ENCODE peak calls at places on chromosomes 4 and X, in five cellular contexts. One of them, this sample, is unnamed.

GRCh38 chr4:124060261-124060918 is 652.1 kb downstream of the ANKRD50 start:
- DNase-seq in pancreas: no peak
- DNase-seq in cardiac fibroblast: peak
- DNase-seq in Peyer's patch: peak
- DNase-seq in uterus: peak
- DNase-seq in this sample: peak

GRCh38 chrX:134949271-134949670 is 41.5 kb upstream of the SMIM10 start:
- DNase-seq in pancreas: no peak
- DNase-seq in cardiac fibroblast: peak
- DNase-seq in Peyer's patch: no peak
- DNase-seq in uterus: no peak
- DNase-seq in this sample: no peak

GRCh38 chr4:76214269-76214628 is 625 bp upstream of the SCARB2 start:
- DNase-seq in pancreas: no peak
- DNase-seq in cardiac fibroblast: no peak
- DNase-seq in Peyer's patch: peak
- DNase-seq in uterus: no peak
- DNase-seq in this sample: peak

GRCh38 chr4:65083076-65083475 is 587.2 kb downstream of the EPHA5 start:
- DNase-seq in pancreas: no peak
- DNase-seq in cardiac fibroblast: peak
- DNase-seq in Peyer's patch: no peak
- DNase-seq in uterus: no peak
- DNase-seq in this sample: peak

GRCh38 chr4:100224160-100224559 is 33.9 kb upstream of the DDIT4L start:
- DNase-seq in pancreas: no peak
- DNase-seq in cardiac fibroblast: no peak
- DNase-seq in Peyer's patch: no peak
- DNase-seq in uterus: no peak
- DNase-seq in this sample: no peak

GRCh38 chrX:17030580-17031285 is 84.3 kb downstream of the REPS2 start:
- DNase-seq in pancreas: no peak
- DNase-seq in cardiac fibroblast: no peak
- DNase-seq in Peyer's patch: no peak
- DNase-seq in uterus: no peak
- DNase-seq in this sample: no peak

GRCh38 chrX:77788050-77788449 is 2.0 kb upstream of the ATRX start:
- DNase-seq in pancreas: no peak
- DNase-seq in cardiac fibroblast: peak
- DNase-seq in Peyer's patch: no peak
- DNase-seq in uterus: no peak
- DNase-seq in this sample: no peak

GRCh38 chrX:139933904-139934303 is 1.1 kb upstream of the ATP11C start:
- DNase-seq in pancreas: no peak
- DNase-seq in cardiac fibroblast: no peak
- DNase-seq in Peyer's patch: peak
- DNase-seq in uterus: no peak
- DNase-seq in this sample: no peak

GRCh38 chr4:82260632-82261031 is 113.2 kb downstream of the HNRNPD start:
- DNase-seq in pancreas: no peak
- DNase-seq in cardiac fibroblast: no peak
- DNase-seq in Peyer's patch: no peak
- DNase-seq in uterus: no peak
- DNase-seq in this sample: no peak

GRCh38 chrX:51728202-51728601 is 15.0 kb upstream of the GSPT2 start:
- DNase-seq in pancreas: no peak
- DNase-seq in cardiac fibroblast: no peak
- DNase-seq in Peyer's patch: no peak
- DNase-seq in uterus: no peak
- DNase-seq in this sample: no peak
- TF ChIP-seq CTCF in pancreas: no peak
- TF ChIP-seq CTCF in cardiac fibroblast: no peak
- TF ChIP-seq CTCF in Peyer's patch: no peak
- TF ChIP-seq CTCF in uterus: no peak
- TF ChIP-seq CTCF in this sample: no peak

GRCh38 chr4:137825505-137825904 is 293.2 kb upstream of the PCDH18 start:
- DNase-seq in pancreas: no peak
- DNase-seq in cardiac fibroblast: no peak
- DNase-seq in Peyer's patch: no peak
- DNase-seq in uterus: no peak
- DNase-seq in this sample: no peak

GRCh38 chr4:137823007-137823406 is 290.7 kb upstream of the PCDH18 start:
- DNase-seq in pancreas: no peak
- DNase-seq in cardiac fibroblast: no peak
- DNase-seq in Peyer's patch: no peak
- DNase-seq in uterus: no peak
- DNase-seq in this sample: no peak

DNA sequence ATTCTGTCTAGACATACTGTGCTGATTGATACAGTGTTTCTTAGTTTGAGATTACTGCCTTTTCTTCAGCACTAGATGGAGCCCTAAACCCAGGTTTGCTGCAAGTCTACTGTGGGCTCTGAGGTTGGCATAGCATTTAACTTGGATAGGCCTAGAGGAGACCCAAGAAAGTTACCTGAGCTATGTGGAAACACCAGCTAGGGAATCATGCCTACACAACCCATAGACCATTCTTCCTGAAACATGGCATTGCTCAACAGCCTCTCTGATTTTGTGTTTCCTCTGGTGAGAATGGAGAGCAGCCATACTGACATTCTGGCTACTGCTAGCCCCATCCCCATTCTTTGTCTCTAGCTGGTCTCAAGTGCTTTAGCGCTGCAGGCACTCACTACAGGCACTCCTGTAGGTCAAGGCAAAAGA is 287.7 kb upstream of the PCDH18 start:
- DNase-seq in pancreas: no peak
- DNase-seq in cardiac fibroblast: peak
- DNase-seq in Peyer's patch: no peak
- DNase-seq in uterus: no peak
- DNase-seq in this sample: peak
- TF ChIP-seq CTCF in pancreas: peak
- TF ChIP-seq CTCF in cardiac fibroblast: peak
- TF ChIP-seq CTCF in Peyer's patch: no peak
- TF ChIP-seq CTCF in uterus: no peak
- TF ChIP-seq CTCF in this sample: no peak

GRCh38 chrX:107025538-107025937 is 25.5 kb upstream of the MORC4 start:
- DNase-seq in pancreas: no peak
- DNase-seq in cardiac fibroblast: peak
- DNase-seq in Peyer's patch: no peak
- DNase-seq in uterus: no peak
- DNase-seq in this sample: no peak
- TF ChIP-seq CTCF in pancreas: peak
- TF ChIP-seq CTCF in cardiac fibroblast: peak
- TF ChIP-seq CTCF in Peyer's patch: no peak
- TF ChIP-seq CTCF in uterus: peak
- TF ChIP-seq CTCF in this sample: no peak

DNA sequence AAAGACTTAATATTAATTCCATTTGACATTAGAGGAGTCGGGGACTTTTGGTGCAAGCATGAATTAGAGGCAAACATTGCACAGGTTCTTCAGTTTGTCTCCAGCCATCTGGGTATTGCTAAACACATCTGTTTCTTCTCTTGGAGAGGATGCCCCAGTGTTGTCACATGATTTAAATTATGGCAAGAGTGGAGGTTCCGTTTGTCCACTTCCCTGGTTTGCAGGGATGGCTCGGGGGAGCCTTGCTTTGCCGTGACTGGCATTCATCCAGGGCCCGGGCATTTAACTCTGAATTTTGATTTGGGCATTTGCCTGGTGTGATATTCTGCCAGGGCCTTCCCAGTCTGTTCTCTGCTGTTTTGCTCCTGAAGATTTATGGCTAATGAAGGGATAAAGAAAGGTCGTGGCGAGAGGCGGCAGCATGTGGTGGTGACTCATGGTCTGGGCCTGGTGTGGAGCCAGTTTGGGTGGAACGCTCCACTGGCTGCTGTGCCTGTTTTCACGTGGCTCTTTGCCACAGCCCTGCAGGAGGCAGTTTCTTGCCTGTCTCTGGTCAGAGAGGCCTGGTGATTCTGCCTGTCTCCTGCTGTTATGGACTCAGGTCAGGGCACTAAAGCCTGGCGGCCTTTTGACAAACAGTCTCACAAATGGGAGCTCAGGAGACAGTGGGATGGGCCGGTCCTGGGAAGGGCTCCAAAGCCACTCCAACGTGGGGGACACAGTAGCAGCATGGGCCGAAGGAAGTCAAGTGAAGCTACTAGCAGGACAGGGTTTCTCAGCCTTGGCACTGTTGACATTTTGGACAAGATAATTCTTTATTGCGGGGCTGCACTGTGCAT is 99.4 kb upstream of the PGRMC2 start:
- DNase-seq in pancreas: peak
- DNase-seq in cardiac fibroblast: peak
- DNase-seq in Peyer's patch: peak
- DNase-seq in uterus: peak
- DNase-seq in this sample: peak
- TF ChIP-seq CTCF in pancreas: no peak
- TF ChIP-seq CTCF in cardiac fibroblast: no peak
- TF ChIP-seq CTCF in Peyer's patch: no peak
- TF ChIP-seq CTCF in uterus: no peak
- TF ChIP-seq CTCF in this sample: no peak